ENCODE peak calls at places on chromosomes 2 and 18, in six cellular contexts. F is NCI-H1092, G is ecto neural progenitor cell, V is AG04450, U is nucleus accumbens, Y is M059J. M is an unnamed sample.

GRCh38 chr18:71899183-71899582 is 645.0 kb downstream of the CBLN2 start:
- DNase-seq in F (no peak), G (no peak), V (no peak), U (no peak), Y (no peak), M (no peak)

GRCh38 chr2:140348826-140349225 is 1568.6 kb upstream of the NXPH2 start:
- DNase-seq in F (no peak), G (peak), V (no peak), U (no peak), Y (no peak), M (no peak)

GRCh38 chr2:237923507-237924163 is 43.2 kb upstream of the UBE2F start:
- DNase-seq in F (no peak), G (peak), V (peak), U (no peak), Y (no peak), M (peak)

GRCh38 chr18:63477972-63478371 is 1.2 kb downstream of the SERPINB5 start:
- DNase-seq in F (no peak), G (no peak), V (no peak), U (no peak), Y (peak), M (peak)

GRCh38 chr18:77222464-77222863 is 27.2 kb upstream of the GALR1 start:
- DNase-seq in F (no peak), G (no peak), V (no peak), U (no peak), Y (no peak), M (no peak)

GRCh38 chr18:56741685-56742084 is 90.5 kb downstream of the WDR7 start:
- DNase-seq in F (no peak), G (no peak), V (no peak), U (no peak), Y (no peak), M (no peak)

GRCh38 chr2:83695530-83695929 is 763.5 kb downstream of the SUCLG1 start:
- DNase-seq in F (no peak), G (no peak), V (no peak), U (no peak), Y (no peak), M (no peak)

GRCh38 chr2:20607446-20607845 is 43.5 kb downstream of the HS1BP3 start:
- DNase-seq in F (no peak), G (no peak), V (no peak), U (no peak), Y (no peak), M (no peak)

GRCh38 chr2:79996709-79997108 is 307.8 kb downstream of the LRRTM1 start:
- DNase-seq in F (no peak), G (no peak), V (no peak), U (no peak), Y (no peak), M (no peak)

GRCh38 chr2:55137024-55137958 is 87.0 kb upstream of the RTN4 start:
- DNase-seq in F (no peak), G (no peak), V (no peak), U (peak), Y (no peak), M (no peak)

GRCh38 chr2:225637199-225637598 is 237.7 kb downstream of the NYAP2 start:
- DNase-seq in F (no peak), G (no peak), V (no peak), U (no peak), Y (no peak), M (no peak)

M was measured in islet precursor cell.